ENCODE peak calls at places on chromosomes 11 and 22, in five cellular contexts. L, D, W, B and Z are unnamed samples.

GRCh38 chr11:1854132-1854948 is 1.5 kb downstream of the LSP1 start:
- DNase-seq in L (no peak), D (no peak), W (no peak), B (no peak), Z (no peak)

GRCh38 chr22:30015846-30016245 is 64.4 kb upstream of the HORMAD2 start:
- DNase-seq in L (peak), D (no peak), W (no peak), B (peak), Z (no peak)

GRCh38 chr11:16456366-16456765 is 100.0 kb upstream of the SOX6 start:
- DNase-seq in L (no peak), D (no peak), W (no peak), B (no peak), Z (no peak)

GRCh38 chr11:2807276-2807681 is 78.3 kb downstream of the CDKN1C start:
- DNase-seq in L (no peak), D (peak), W (no peak), B (peak), Z (no peak)

GRCh38 chr22:49203863-49204598 is 623.6 kb downstream of the BRD1 start:
- DNase-seq in L (no peak), D (peak), W (no peak), B (no peak), Z (peak)

GRCh38 chr22:39997421-39997820 is 2.7 kb downstream of the FAM83F start:
- DNase-seq in L (no peak), D (no peak), W (no peak), B (no peak), Z (no peak)

GRCh38 chr11:86696004-86696403 is 23.6 kb upstream of the ME3 start:
- DNase-seq in L (peak), D (no peak), W (peak), B (peak), Z (no peak)

GRCh38 chr22:44192098-44192810 is 11.5 kb downstream of the PARVG start:
- DNase-seq in L (peak), D (no peak), W (peak), B (peak), Z (peak)

GRCh38 chr11:95255523-95256165 is 24.6 kb upstream of the SESN3 start:
- DNase-seq in L (no peak), D (no peak), W (no peak), B (no peak), Z (no peak)

GRCh38 chr11:130635937-130636336 is 187.5 kb downstream of the ADAMTS15 start:
- DNase-seq in L (no peak), D (no peak), W (peak), B (no peak), Z (no peak)

GRCh38 chr11:128936546-128937275 is 6.0 kb downstream of the TP53AIP1 start:
- DNase-seq in L (no peak), D (no peak), W (no peak), B (no peak), Z (no peak)

GRCh38 chr11:118068945-118069612 is 7.8 kb upstream of the TMPRSS4 start:
- DNase-seq in L (no peak), D (no peak), W (no peak), B (no peak), Z (no peak)

GRCh38 chr11:118067006-118067405 is 9.9 kb upstream of the TMPRSS4 start:
- DNase-seq in L (no peak), D (no peak), W (no peak), B (no peak), Z (no peak)

GRCh38 chr11:118071416-118072030 is 5.4 kb upstream of the TMPRSS4 start:
- DNase-seq in L (no peak), D (no peak), W (no peak), B (no peak), Z (no peak)

GRCh38 chr11:118065375-118065774 is 11.5 kb upstream of the TMPRSS4 start:
- DNase-seq in L (no peak), D (no peak), W (no peak), B (no peak), Z (no peak)

DNA sequence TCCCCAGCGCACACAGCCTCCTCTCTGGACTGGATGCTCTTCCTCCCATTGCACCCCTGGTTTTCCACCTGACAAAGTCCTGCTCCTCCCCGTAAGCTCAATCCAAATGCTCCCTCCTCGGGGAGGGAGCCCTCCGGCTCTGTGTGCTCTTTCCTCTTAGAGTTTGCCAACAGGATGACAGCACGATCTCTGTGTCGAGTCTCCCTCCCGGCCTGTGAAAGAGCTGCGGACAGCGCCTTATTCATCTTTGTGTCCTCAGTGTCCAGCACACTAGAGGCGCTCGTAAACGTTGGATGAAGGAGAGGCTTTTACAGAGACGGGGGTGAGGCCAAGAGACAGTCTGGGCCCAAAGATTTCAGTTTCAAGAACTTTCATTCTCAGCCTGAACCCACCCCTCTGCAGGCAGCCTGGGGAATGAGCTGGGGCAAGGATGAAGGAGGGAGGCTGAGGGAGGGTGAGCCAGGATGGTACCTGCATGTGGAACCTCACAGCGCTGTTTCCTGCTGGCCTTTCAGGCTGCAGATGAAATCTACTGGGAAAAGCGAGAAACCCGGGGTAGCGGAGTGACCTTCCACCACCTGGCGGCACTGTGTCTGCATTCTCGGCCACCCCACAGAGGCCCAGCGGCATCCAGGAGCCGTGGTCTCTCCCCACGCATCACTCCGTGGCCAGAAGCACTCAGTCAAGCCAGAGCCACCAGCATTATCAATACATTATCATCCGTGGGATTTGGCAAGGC is 8.5 kb upstream of the TMPRSS4 start:
- DNase-seq in L (no peak), D (no peak), W (no peak), B (no peak), Z (no peak)
- TF ChIP-seq CTCF in L (no peak), D (no peak), W (no peak), B (no peak), Z (no peak)

DNA sequence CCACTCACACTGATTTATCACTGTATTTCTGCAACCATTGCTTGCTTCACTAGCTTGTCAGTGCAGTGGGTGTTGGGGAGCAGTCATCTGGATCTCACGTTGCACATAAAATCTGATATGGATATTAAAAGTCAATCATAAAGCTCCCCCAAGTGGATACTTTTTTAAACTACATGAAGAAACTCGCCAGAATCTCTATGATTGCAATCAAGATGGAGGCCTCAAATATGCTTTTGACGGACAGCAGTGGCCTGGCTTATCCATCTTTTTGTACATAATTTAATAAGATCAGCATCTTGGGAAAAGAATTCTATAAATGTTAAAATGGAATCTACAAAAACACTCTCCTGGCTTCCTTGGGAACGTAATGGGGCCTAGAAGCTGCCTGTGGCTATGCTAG is 137.7 kb downstream of the WT1 start:
- DNase-seq in L (peak), D (no peak), W (peak), B (peak), Z (no peak)
- TF ChIP-seq CTCF in L (peak), D (no peak), W (peak), B (peak), Z (peak)

DNA sequence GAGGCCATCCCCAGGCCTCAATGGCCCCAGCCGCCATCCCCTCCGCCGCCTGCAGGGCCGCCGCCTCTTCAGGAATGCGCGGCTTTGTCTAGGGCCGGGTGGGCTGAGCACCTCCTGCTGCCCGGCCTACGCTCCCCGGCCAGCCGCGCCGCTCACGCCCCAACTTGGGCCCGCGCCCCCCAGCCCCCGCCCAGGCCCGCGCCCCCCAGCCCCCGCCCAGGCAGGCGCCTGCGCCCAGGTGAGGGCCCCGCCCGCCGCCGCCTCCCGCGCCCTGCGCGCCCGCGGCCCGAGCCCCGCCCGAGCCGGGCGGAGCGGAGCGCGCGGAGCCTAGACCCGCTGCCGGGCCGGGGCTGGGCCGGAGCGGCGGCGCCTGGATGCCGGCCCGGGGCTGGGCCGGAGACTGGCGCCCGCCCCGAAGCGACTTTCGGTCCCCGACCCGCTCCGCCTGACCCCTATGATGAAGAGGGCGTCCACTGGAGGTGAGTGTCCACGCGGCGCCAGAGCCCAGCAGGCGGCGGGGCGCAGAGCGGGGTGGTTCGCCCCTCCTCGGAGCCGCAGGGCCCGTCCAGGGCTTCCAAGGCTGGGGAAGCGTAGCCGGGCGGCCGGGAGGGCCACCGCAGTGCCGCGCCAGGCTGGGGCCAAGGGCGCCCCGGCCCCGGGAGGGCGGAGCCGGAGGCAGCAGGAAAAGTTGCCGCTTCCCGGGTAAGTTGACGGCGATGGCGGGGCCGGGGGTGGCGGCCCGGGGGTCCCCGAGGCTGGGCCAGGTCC is 34.3 kb upstream of the PRODH start:
- DNase-seq in L (no peak), D (no peak), W (no peak), B (no peak), Z (no peak)
- TF ChIP-seq CTCF in L (peak), D (no peak), W (no peak), B (no peak), Z (no peak)

GRCh38 chr11:31706357-31706756 is 104.8 kb downstream of the PAX6 start:
- DNase-seq in L (no peak), D (no peak), W (no peak), B (no peak), Z (no peak)
- TF ChIP-seq CTCF in L (no peak), D (no peak), W (no peak), B (no peak), Z (no peak)

GRCh38 chr22:32395107-32395506 is 16.9 kb downstream of the RTCB start:
- DNase-seq in L (no peak), D (no peak), W (no peak), B (no peak), Z (no peak)
- TF ChIP-seq CTCF in L (no peak), D (no peak), W (no peak), B (no peak), Z (no peak)

GRCh38 chr11:73412308-73412707 is 36.1 kb downstream of the RELT start:
- DNase-seq in L (no peak), D (no peak), W (peak), B (peak), Z (no peak)
- TF ChIP-seq CTCF in L (no peak), D (no peak), W (no peak), B (no peak), Z (no peak)